ENCODE peak calls at places on chromosomes 5 and 9, in four cellular contexts. E, V, W and L are unnamed samples.

GRCh38 chr5:1168751-1169607 is 32.4 kb upstream of the SLC6A19 start:
- DNase-seq in W (no peak), E (no peak), V (no peak), L (no peak)

GRCh38 chr9:86500667-86501435 is 146.6 kb upstream of the TUT7 start:
- DNase-seq in E (no peak), W (no peak), V (no peak), L (peak; percentile 9)

GRCh38 chr9:106479679-106480078 is 383.3 kb upstream of the ZNF462 start:
- DNase-seq in W (no peak), E (no peak), V (no peak), L (peak; percentile 36)

GRCh38 chr5:59529286-59529685 is 364.2 kb downstream of the PDE4D start:
- DNase-seq in E (no peak), W (no peak), V (no peak), L (no peak)

GRCh38 chr9:22256381-22256780 is 190.2 kb upstream of the DMRTA1 start:
- DNase-seq in W (no peak), E (no peak), V (no peak), L (no peak)

GRCh38 chr5:179309751-179310320 is 35.4 kb downstream of the ADAMTS2 start:
- DNase-seq in W (no peak), E (peak; percentile 66), V (no peak), L (no peak)

GRCh38 chr5:154697335-154697734 is 57.8 kb upstream of the LARP1 start:
- DNase-seq in W (no peak), V (no peak), E (no peak), L (no peak)

GRCh38 chr9:101201626-101202025 is 173.1 kb downstream of the PLPPR1 start:
- DNase-seq in W (no peak), E (no peak), V (no peak), L (no peak)

GRCh38 chr9:74762950-74763349 is 124.8 kb downstream of the TRPM6 start:
- DNase-seq in W (no peak), V (no peak), E (no peak), L (no peak)

GRCh38 chr5:15646351-15646750 is 146.4 kb downstream of the FBXL7 start:
- DNase-seq in V (no peak), W (no peak), E (no peak), L (no peak)

GRCh38 chr9:12684923-12685468 is 8.2 kb upstream of the TYRP1 start:
- DNase-seq in V (no peak), W (no peak), E (no peak), L (no peak)

GRCh38 chr5:173321886-173322285 is 6.3 kb downstream of the STC2 start:
- DNase-seq in E (no peak), W (no peak), V (no peak), L (no peak)

GRCh38 chr5:169762338-169763095 is 125.4 kb downstream of the DOCK2 start:
- DNase-seq in V (no peak), E (no peak), W (no peak), L (no peak)

GRCh38 chr9:134951461-134951860 is 33.7 kb upstream of the FCN1 start:
- DNase-seq in V (no peak), W (no peak), E (peak; percentile 34), L (no peak)

GRCh38 chr5:173969167-173970049 is 19.6 kb upstream of the C5orf47 start:
- DNase-seq in W (no peak), E (no peak), V (no peak), L (peak; percentile 30)

GRCh38 chr9:123011878-123012528 is 21.5 kb upstream of the GPR21 start:
- DNase-seq in V (no peak), E (no peak), W (no peak), L (no peak)

GRCh38 chr9:127569819-127570401 is 42.2 kb upstream of the STXBP1 start:
- DNase-seq in E (no peak), W (no peak), V (no peak), L (no peak)

GRCh38 chr5:156380846-156381245 is 53.9 kb downstream of the SGCD start:
- DNase-seq in E (no peak), V (no peak), W (no peak), L (no peak)

GRCh38 chr9:137943655-137944054 is 66.1 kb downstream of the CACNA1B start:
- DNase-seq in E (no peak), W (no peak), V (no peak), L (no peak)

GRCh38 chr5:147483961-147484707 is 25.7 kb downstream of the DPYSL3 start:
- DNase-seq in V (no peak), E (no peak), W (no peak), L (no peak)

GRCh38 chr5:169716287-169716686 is 79.2 kb downstream of the DOCK2 start:
- DNase-seq in W (no peak), E (no peak), V (no peak), L (no peak)

GRCh38 chr9:110742741-110743371 is 74.3 kb downstream of the MUSK start:
- DNase-seq in E (no peak), W (no peak), V (no peak), L (no peak)

GRCh38 chr9:95073042-95073607 is 244.4 kb downstream of the FANCC start:
- DNase-seq in W (peak; percentile 66), E (no peak), V (no peak), L (no peak)

GRCh38 chr9:135010921-135011320 is 76.5 kb upstream of the OLFM1 start:
- DNase-seq in E (peak; percentile 75), V (no peak), W (no peak), L (no peak)

GRCh38 chr5:73321757-73322452 is 126.7 kb downstream of the FOXD1 start:
- DNase-seq in W (no peak), V (no peak), E (no peak), L (peak; percentile 23)